ENCODE peak calls at places on chromosomes 4 and X, in five cellular contexts. O, Y, R, V and F are unnamed samples.
A peak's percentile ranks its signal among the peaks of the same experiment; 100 is the strongest.

GRCh38 chr4:2393353-2394270 is 24.8 kb downstream of the ZFYVE28 start:
- DNase-seq in O (no peak), Y (no peak), R (peak; percentile 49), V (no peak), F (no peak)

GRCh38 chr4:153916273-153916755 is 127.4 kb upstream of the SFRP2 start:
- DNase-seq in O (no peak), Y (no peak), R (no peak), V (no peak), F (no peak)

GRCh38 chr4:134544303-134544761 is 342.7 kb upstream of the PABPC4L start:
- DNase-seq in O (no peak), Y (peak; percentile 92), R (no peak), V (no peak), F (no peak)

GRCh38 chrX:133786382-133786781 is 199.0 kb downstream of the GPC3 start:
- DNase-seq in O (no peak), Y (no peak), R (no peak), V (no peak), F (no peak)

GRCh38 chrX:47885501-47885900 is 48.8 kb downstream of the ZNF81 start:
- DNase-seq in O (no peak), Y (no peak), R (no peak), V (no peak), F (no peak)

GRCh38 chr4:93184093-93184492 is 644.5 kb upstream of the ATOH1 start:
- DNase-seq in O (no peak), Y (no peak), R (no peak), V (no peak), F (peak; percentile 26)

GRCh38 chrX:153565996-153566580 is 32.9 kb downstream of the CCNQ start:
- DNase-seq in O (no peak), Y (no peak), R (no peak), V (peak; percentile 37), F (no peak)

GRCh38 chrX:136268051-136269048 is 17.1 kb upstream of the MAP7D3 start:
- DNase-seq in O (peak; percentile 40), Y (no peak), R (no peak), V (peak; percentile 40), F (no peak)

GRCh38 chrX:118736394-118737010 is 9.1 kb downstream of the IL13RA1 start:
- DNase-seq in O (no peak), Y (no peak), R (no peak), V (no peak), F (no peak)

GRCh38 chr4:10889819-10890218 is 205.3 kb upstream of the CLNK start:
- DNase-seq in O (no peak), Y (no peak), R (no peak), V (no peak), F (no peak)

GRCh38 chr4:176883681-176884418 is 91.1 kb upstream of the VEGFC start:
- DNase-seq in O (no peak), Y (peak; percentile 98), R (no peak), V (no peak), F (no peak)

GRCh38 chr4:124515591-124515990 is 196.9 kb downstream of the ANKRD50 start:
- DNase-seq in O (no peak), Y (no peak), R (no peak), V (no peak), F (no peak)

GRCh38 chr4:146916479-146917076 is 29.1 kb downstream of the TTC29 start:
- DNase-seq in O (peak; percentile 28), Y (peak; percentile 8), R (no peak), V (no peak), F (no peak)

GRCh38 chr4:10619220-10619619 is 65.3 kb downstream of the CLNK start:
- DNase-seq in O (no peak), Y (no peak), R (peak; percentile 61), V (no peak), F (no peak)

GRCh38 chr4:102825261-102826071 is 1.9 kb downstream of the UBE2D3 start:
- DNase-seq in O (peak; percentile 70), Y (peak; percentile 49), R (no peak), V (peak; percentile 70), F (no peak)

GRCh38 chrX:25810202-25810601 is 327.9 kb upstream of the MAGEB18 start:
- DNase-seq in O (no peak), Y (no peak), R (no peak), V (no peak), F (no peak)

GRCh38 chr4:39044947-39045734 is 12.9 kb upstream of the TMEM156 start:
- DNase-seq in O (peak; percentile 42), Y (no peak), R (peak; percentile 32), V (peak; percentile 43), F (no peak)

GRCh38 chr4:157221895-157222763 is 1.6 kb downstream of the GRIA2 start:
- DNase-seq in O (peak; percentile 55), Y (no peak), R (no peak), V (no peak), F (no peak)

GRCh38 chrX:25427873-25428555 is 412.2 kb upstream of the ARX start:
- DNase-seq in O (no peak), Y (no peak), R (no peak), V (no peak), F (no peak)

GRCh38 chr4:47597696-47598095 is 112.6 kb downstream of the ATP10D start:
- DNase-seq in O (no peak), Y (no peak), R (no peak), V (no peak), F (no peak)

GRCh38 chrX:39112143-39112542 is 310.9 kb downstream of the MID1IP1 start:
- DNase-seq in O (no peak), Y (no peak), R (no peak), V (no peak), F (no peak)

GRCh38 chrX:45502396-45502795 is 301.7 kb upstream of the DIPK2B start:
- DNase-seq in O (no peak), Y (no peak), R (no peak), V (no peak), F (no peak)

GRCh38 chr4:150321113-150321512 is 242.9 kb downstream of the DCLK2 start:
- DNase-seq in O (no peak), Y (no peak), R (no peak), V (no peak), F (no peak)

GRCh38 chr4:140308366-140309123 is 64.9 kb upstream of the SCOC start:
- DNase-seq in O (peak; percentile 79), Y (no peak), R (no peak), V (peak; percentile 91), F (no peak)

GRCh38 chr4:149465941-149466340 is 349.7 kb downstream of the IQCM start:
- DNase-seq in O (no peak), Y (peak; percentile 4), R (no peak), V (no peak), F (no peak)

GRCh38 chrX:2220296-2220695 is 280.5 kb downstream of the DHRSX start:
- DNase-seq in O (no peak), Y (no peak), R (no peak), V (no peak), F (no peak)

GRCh38 chrX:40945366-40945713 is 139.9 kb upstream of the USP9X start:
- DNase-seq in O (peak; percentile 31), Y (no peak), R (no peak), V (peak; percentile 50), F (peak; percentile 31)

GRCh38 chrX:120260369-120260768 is 9.8 kb downstream of the ZBTB33 start:
- DNase-seq in O (no peak), Y (no peak), R (no peak), V (no peak), F (no peak)
- H3K27me3 ChIP-seq in O (no peaks in the 10 kb centered on the region), Y (no peaks in the 10 kb centered on the region), R (no peaks in the 10 kb centered on the region), V (peaks cover 7% of the 10 kb centered on the region), F (no peaks in the 10 kb centered on the region)

GRCh38 chr4:4398430-4398829 is 11.5 kb downstream of the NSG1 start:
- DNase-seq in O (no peak), Y (no peak), R (no peak), V (no peak), F (no peak)

GRCh38 chr4:4396628-4397440 is 9.9 kb downstream of the NSG1 start:
- DNase-seq in O (no peak), Y (no peak), R (no peak), V (no peak), F (no peak)

GRCh38 chr4:4395849-4396627 is 9.1 kb downstream of the NSG1 start:
- DNase-seq in O (no peak), Y (no peak), R (no peak), V (no peak), F (no peak)

GRCh38 chr4:4394644-4395043 is 7.7 kb downstream of the NSG1 start:
- DNase-seq in O (no peak), Y (no peak), R (no peak), V (peak; percentile 35), F (no peak)

DNA sequence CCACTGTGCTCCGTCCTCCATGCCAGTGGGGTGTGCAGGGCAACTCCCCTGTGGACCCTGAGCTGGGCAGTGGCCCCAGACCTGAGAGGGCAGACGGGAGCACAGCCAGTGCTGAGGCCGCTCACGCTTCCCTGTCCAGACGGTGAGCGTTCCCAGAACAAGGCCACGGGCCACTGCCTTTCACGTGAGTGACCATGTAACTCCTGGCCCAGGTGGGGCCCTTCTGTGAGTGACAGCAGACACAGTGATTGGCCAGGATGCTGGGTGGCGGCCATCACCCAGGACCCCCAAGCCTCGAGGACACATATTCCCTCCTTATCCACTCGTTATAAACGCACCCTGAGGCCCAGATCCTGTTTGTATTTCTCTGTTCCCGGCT is 10.5 kb downstream of the NSG1 start:
- DNase-seq in O (no peak), Y (no peak), R (no peak), V (no peak), F (no peak)
- H3K27me3 ChIP-seq in O (no peaks in the 10 kb centered on the region), Y (peaks cover 28% of the 10 kb centered on the region), R (peaks cover 8% of the 10 kb centered on the region), V (no peaks in the 10 kb centered on the region), F (no peaks in the 10 kb centered on the region)

DNA sequence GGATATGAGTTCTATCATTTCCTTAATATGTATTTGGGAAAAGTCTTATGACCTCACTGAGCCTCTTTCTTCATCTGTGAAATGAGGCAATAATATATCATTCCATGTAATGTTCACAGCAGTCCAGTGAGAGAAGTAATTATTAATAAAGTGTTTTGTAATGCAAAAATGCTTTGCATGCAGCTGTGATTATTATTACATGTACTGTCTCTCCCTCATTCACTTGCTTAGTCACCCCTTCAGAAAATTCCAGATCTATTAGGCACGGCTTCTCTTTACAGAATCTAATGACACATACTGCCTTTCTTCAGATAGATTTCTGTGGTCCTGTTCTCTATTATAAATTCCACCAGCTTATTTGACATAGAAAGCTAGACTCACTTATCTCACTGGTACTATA is 53.5 kb upstream of the FGF13 start:
- DNase-seq in O (no peak), Y (no peak), R (no peak), V (no peak), F (no peak)
- H3K27me3 ChIP-seq in O (no peaks in the 10 kb centered on the region), Y (no peaks in the 10 kb centered on the region), R (no peaks in the 10 kb centered on the region), V (peaks cover 22% of the 10 kb centered on the region), F (no peaks in the 10 kb centered on the region)

GRCh38 chr4:793941-794621 is 31.8 kb downstream of the CPLX1 start:
- DNase-seq in O (no peak), Y (no peak), R (no peak), V (no peak), F (no peak)

GRCh38 chr4:797066-797465 is 28.9 kb downstream of the CPLX1 start:
- DNase-seq in O (no peak), Y (no peak), R (no peak), V (no peak), F (no peak)

GRCh38 chr4:794911-795725 is 30.8 kb downstream of the CPLX1 start:
- DNase-seq in O (no peak), Y (no peak), R (no peak), V (no peak), F (peak; percentile 79)

GRCh38 chr4:795726-796119 is 30.2 kb downstream of the CPLX1 start:
- DNase-seq in O (no peak), Y (no peak), R (no peak), V (no peak), F (no peak)

DNA sequence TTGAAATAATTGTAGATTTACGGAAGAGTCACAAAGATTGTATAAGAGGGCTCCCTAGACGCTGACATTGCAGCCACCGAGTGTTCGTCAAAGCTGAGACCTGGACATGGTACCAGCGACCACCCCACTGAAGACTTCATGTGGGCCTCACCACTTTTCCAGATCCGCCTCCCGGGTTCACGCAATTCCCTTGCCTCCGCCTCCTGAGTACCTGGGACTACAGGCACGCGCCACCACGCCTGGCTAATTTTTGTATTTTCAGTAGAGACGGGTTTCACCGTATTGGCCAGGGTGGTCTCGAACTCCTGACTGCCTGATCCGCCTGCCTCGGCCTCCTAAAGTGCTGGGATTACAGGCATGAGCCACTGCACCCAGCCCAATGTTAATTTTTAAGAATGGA is 29.7 kb downstream of the CPLX1 start:
- DNase-seq in O (no peak), Y (no peak), R (no peak), V (no peak), F (no peak)
- H3K27me3 ChIP-seq in O (no peaks in the 10 kb centered on the region), Y (peaks cover 33% of the 10 kb centered on the region), R (peaks cover 52% of the 10 kb centered on the region), V (no peaks in the 10 kb centered on the region), F (peaks cover 5% of the 10 kb centered on the region)